ENCODE peak calls at places on chromosomes 1 and 21, in nine cellular contexts. T, C, H, A, B, E, Z, M and L are unnamed samples.

GRCh38 chr1:89121641-89122040 is 4.3 kb downstream of the GBP2 start:
- DNase-seq in Z (no peak), B (no peak), E (no peak), C (no peak), M (no peak), H (no peak), T (no peak), A (no peak), L (no peak)

GRCh38 chr1:29230553-29231378 is at the start of gene MECR:
- DNase-seq in B (peak; percentile 89), C (peak; percentile 91), H (peak; percentile 90), E (peak; percentile 87), A (peak; percentile 89), M (peak; percentile 89), Z (peak; percentile 88), T (peak; percentile 90), L (peak; percentile 77)

GRCh38 chr1:165424454-165425283 is 20.3 kb downstream of the RXRG start:
- DNase-seq in C (no peak), B (no peak), M (peak; percentile 5), T (no peak), A (no peak), H (no peak), E (no peak), Z (no peak), L (no peak)

GRCh38 chr1:8342325-8342724 is 24.4 kb downstream of the SLC45A1 start:
- DNase-seq in Z (no peak), H (no peak), B (no peak), E (no peak), M (no peak), T (no peak), C (no peak), A (no peak), L (no peak)

GRCh38 chr1:182786223-182787001 is 3.2 kb upstream of the NPL start:
- DNase-seq in T (peak; percentile 33), Z (peak; percentile 12), E (peak; percentile 38), C (peak; percentile 53), B (no peak), A (peak; percentile 39), M (peak; percentile 62), H (peak; percentile 82), L (peak; percentile 13)

GRCh38 chr1:12383786-12384185 is 154.0 kb downstream of the VPS13D start:
- DNase-seq in B (no peak), E (no peak), T (no peak), A (no peak), Z (no peak), C (no peak), H (no peak), M (no peak), L (no peak)

GRCh38 chr1:2978691-2979190 is 42.5 kb upstream of the ACTRT2 start:
- DNase-seq in H (no peak), B (no peak), A (no peak), M (no peak), E (no peak), T (no peak), C (no peak), Z (no peak), L (no peak)

GRCh38 chr1:36160949-36161485 is 5.1 kb downstream of the MAP7D1 start:
- DNase-seq in E (peak; percentile 81), B (no peak), A (no peak), C (peak; percentile 67), M (peak; percentile 62), H (peak; percentile 59), Z (peak; percentile 36), T (peak; percentile 34), L (no peak)

GRCh38 chr1:95657248-95657647 is 423.2 kb downstream of the RWDD3 start:
- DNase-seq in H (no peak), E (no peak), T (no peak), Z (no peak), C (no peak), M (no peak), A (no peak), B (no peak), L (no peak)

GRCh38 chr21:44416193-44416592 is 39.1 kb upstream of the LRRC3 start:
- DNase-seq in E (no peak), M (no peak), H (no peak), C (no peak), T (no peak), Z (no peak), B (no peak), A (no peak), L (no peak)

GRCh38 chr1:226937940-226938725 is 2.0 kb upstream of the COQ8A start:
- DNase-seq in M (no peak), T (no peak), E (no peak), B (no peak), C (no peak), A (no peak), H (no peak), Z (no peak), L (no peak)

GRCh38 chr1:71623888-71624287 is 543.1 kb upstream of the ZRANB2 start:
- DNase-seq in C (no peak), H (no peak), Z (no peak), B (no peak), M (no peak), E (no peak), A (no peak), T (no peak), L (no peak)

GRCh38 chr1:160449494-160449893 is 49.1 kb downstream of the VANGL2 start:
- DNase-seq in C (no peak), A (no peak), M (no peak), B (no peak), E (no peak), H (no peak), Z (no peak), T (no peak), L (no peak)

GRCh38 chr21:30257773-30258172 is 25.0 kb downstream of the KRTAP24-1 start:
- DNase-seq in Z (no peak), H (peak; percentile 77), T (peak; percentile 20), M (no peak), E (peak; percentile 3), A (no peak), B (no peak), C (no peak), L (no peak)

GRCh38 chr1:160406131-160406968 is 6.0 kb downstream of the VANGL2 start:
- DNase-seq in B (no peak), H (no peak), C (no peak), E (no peak), Z (no peak), A (no peak), T (no peak), M (no peak), L (no peak)

GRCh38 chr1:3427711-3428704 is 26.5 kb upstream of the ARHGEF16 start:
- DNase-seq in H (no peak), B (no peak), C (no peak), M (no peak), A (no peak), E (no peak), T (no peak), Z (no peak), L (no peak)

GRCh38 chr1:218463194-218464156 is 118.3 kb downstream of the TGFB2 start:
- DNase-seq in E (no peak), Z (no peak), H (peak; percentile 91), M (no peak), T (no peak), B (no peak), C (no peak), A (no peak), L (no peak)

GRCh38 chr1:156211243-156211642 is 1.6 kb upstream of the PMF1 start:
- DNase-seq in H (no peak), E (no peak), T (no peak), A (no peak), Z (no peak), B (no peak), M (no peak), C (no peak), L (no peak)